ENCODE peak calls at places on chromosomes 11 and 22, in seven cellular contexts. Q, B, V, C, K, W and N are unnamed samples.

GRCh38 chr11:60756307-60757032 is at the start of gene MS4A15:
- DNase-seq in C (no peak), W (no peak), K (peak; percentile 14), Q (peak; percentile 4), B (peak; percentile 41), V (no peak), N (no peak)

GRCh38 chr22:50678651-50679521 is 6.3 kb downstream of the SHANK3 start:
- DNase-seq in W (no peak), V (no peak), Q (peak; percentile 67), B (no peak), K (no peak), C (no peak), N (no peak)

GRCh38 chr11:112343368-112344039 is 82.8 kb upstream of the PLET1 start:
- DNase-seq in W (no peak), B (no peak), V (no peak), K (no peak), C (no peak), Q (no peak), N (peak; percentile 54)

GRCh38 chr11:2890466-2891241 is 5.1 kb upstream of the CDKN1C start:
- DNase-seq in V (no peak), C (no peak), W (peak; percentile 81), B (no peak), Q (no peak), K (no peak), N (peak; percentile 64)

GRCh38 chr11:73234403-73235181 is 16.5 kb downstream of the P2RY2 start:
- DNase-seq in K (no peak), V (no peak), B (no peak), Q (peak; percentile 73), W (no peak), C (no peak), N (no peak)

GRCh38 chr22:42643632-42644421 is 3.4 kb upstream of the ATP5MGL start:
- DNase-seq in C (no peak), B (no peak), Q (no peak), V (no peak), W (no peak), K (no peak), N (no peak)

GRCh38 chr11:73645972-73646631 is at the start of gene PLEKHB1:
- DNase-seq in C (no peak), W (no peak), Q (no peak), V (no peak), B (no peak), K (no peak), N (no peak)

GRCh38 chr22:38080847-38081635 is 2.9 kb downstream of the SLC16A8 start:
- DNase-seq in K (peak; percentile 67), B (no peak), W (peak; percentile 55), Q (peak; percentile 84), V (no peak), C (peak; percentile 42), N (peak; percentile 14)

GRCh38 chr22:29964777-29965176 is 81.8 kb downstream of the MTMR3 start:
- DNase-seq in C (no peak), Q (no peak), V (no peak), B (no peak), K (no peak), W (no peak), N (no peak)

GRCh38 chr11:45879803-45880685 is 5.4 kb upstream of the MAPK8IP1 start:
- DNase-seq in Q (no peak), W (no peak), V (no peak), B (no peak), C (no peak), K (peak; percentile 50), N (peak; percentile 22)

GRCh38 chr11:104333977-104334376 is 170.0 kb upstream of the PDGFD start:
- DNase-seq in Q (no peak), B (no peak), W (no peak), K (peak; percentile 34), C (no peak), V (no peak), N (no peak)

GRCh38 chr11:18308242-18308641 is 13.7 kb downstream of the HPS5 start:
- DNase-seq in B (no peak), K (no peak), Q (no peak), V (no peak), W (no peak), C (no peak), N (no peak)

GRCh38 chr11:20631525-20632168 is 32.2 kb downstream of the SLC6A5 start:
- DNase-seq in Q (no peak), V (no peak), C (no peak), W (no peak), K (no peak), B (no peak), N (no peak)

GRCh38 chr11:8694137-8694536 is 11.5 kb downstream of the RPL27A start:
- DNase-seq in V (no peak), B (no peak), W (no peak), K (no peak), C (no peak), Q (no peak), N (no peak)

GRCh38 chr11:2507945-2508749 is 63.3 kb downstream of the KCNQ1 start:
- DNase-seq in V (no peak), K (no peak), W (no peak), C (no peak), Q (peak; percentile 57), B (no peak), N (no peak)

GRCh38 chr11:15911377-15912044 is 444.8 kb downstream of the SOX6 start:
- DNase-seq in Q (no peak), C (no peak), B (no peak), K (no peak), W (peak; percentile 63), V (peak; percentile 53), N (peak; percentile 74)

GRCh38 chr11:121191787-121192186 is 90.7 kb downstream of the TECTA start:
- DNase-seq in Q (no peak), V (no peak), K (no peak), B (no peak), W (no peak), C (no peak), N (no peak)

GRCh38 chr11:100525197-100525596 is 161.9 kb upstream of the ARHGAP42 start:
- DNase-seq in W (no peak), V (no peak), Q (no peak), C (no peak), B (no peak), K (no peak), N (no peak)

DNA sequence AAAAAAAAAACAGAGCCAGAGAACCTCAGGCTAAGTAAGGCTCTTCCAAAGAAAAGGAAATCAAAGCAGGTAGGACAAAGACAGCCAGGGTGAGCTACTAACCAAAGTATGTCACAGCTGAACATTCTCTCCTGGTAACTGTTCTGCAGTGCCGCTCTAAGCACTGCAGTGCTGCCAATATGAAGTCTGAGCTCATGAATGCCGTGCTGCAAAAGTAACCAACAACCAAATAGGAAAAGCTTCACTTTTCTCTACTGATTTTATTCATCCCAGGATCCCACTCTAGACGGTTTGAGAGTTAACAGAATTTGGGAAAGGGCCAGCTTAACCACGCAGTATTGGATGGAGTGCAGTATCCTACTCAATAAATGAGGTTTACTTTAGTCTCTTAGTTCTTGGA is 3.5 kb downstream of the SIK3 start:
- DNase-seq in V (no peak), C (no peak), B (no peak), Q (no peak), K (peak; percentile 61), W (no peak), N (peak; percentile 56)
- H3K27ac ChIP-seq in V (no peak overlapping the region), C (peak overlapping the region; percentile 98), B (no peak overlapping the region), Q (no peak overlapping the region), K (no peak overlapping the region), W (no peak overlapping the region), N (no peak overlapping the region)

DNA sequence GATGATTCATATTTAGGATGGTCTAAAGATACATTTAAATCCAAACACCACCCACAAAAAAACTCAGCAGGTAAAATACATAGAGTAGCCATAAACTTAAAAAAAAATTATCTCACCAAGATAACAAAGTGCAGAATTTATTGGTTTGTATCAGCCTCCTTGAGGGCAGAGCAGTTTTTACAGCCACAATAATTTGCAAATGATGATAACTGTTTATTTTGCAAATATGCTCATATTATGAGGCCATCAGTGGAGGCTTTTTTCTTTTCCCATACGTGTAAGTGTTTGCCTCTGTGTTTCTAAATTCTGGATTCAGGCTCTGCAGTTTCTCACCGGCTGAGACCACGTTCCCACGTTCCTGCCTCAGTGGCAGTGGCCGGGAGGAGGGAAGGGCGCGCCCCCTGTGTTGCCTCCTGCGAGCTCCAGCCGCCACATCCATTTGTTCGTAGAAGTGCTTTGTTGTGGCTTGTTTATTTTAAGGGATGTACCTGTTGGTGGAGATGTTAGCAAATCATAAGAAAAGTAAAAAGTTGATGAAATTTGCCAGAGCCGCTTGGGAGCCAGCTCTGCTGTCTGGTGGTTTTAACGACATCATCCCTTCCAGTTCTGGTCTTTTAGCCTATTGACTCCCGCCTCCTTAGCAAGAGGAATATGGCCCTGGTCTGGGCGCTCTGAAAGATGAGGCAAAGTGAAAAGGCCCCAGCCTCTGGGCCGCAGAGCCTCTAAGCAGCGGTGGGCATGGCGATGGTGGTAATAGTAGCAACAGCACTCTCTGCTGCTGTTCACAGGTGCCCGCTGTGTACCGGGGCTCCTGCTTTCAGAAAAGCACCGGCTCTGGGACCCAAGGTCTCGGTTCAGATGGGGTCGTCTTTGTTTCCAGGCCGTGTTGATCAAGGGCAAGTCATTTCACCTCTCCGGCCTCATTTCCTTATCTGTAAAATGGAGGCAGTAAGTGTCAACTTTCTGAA is 66.7 kb upstream of the PPARA start:
- DNase-seq in V (no peak), W (peak; percentile 32), B (no peak), K (peak; percentile 61), C (no peak), Q (peak; percentile 54), N (no peak)
- H3K27ac ChIP-seq in V (peak overlapping the region; percentile 82), W (peak overlapping the region; percentile 98), B (peak overlapping the region; percentile 100), K (peak overlapping the region; percentile 99), C (peak overlapping the region; percentile 98), Q (peak overlapping the region; percentile 68), N (no peak overlapping the region)

DNA sequence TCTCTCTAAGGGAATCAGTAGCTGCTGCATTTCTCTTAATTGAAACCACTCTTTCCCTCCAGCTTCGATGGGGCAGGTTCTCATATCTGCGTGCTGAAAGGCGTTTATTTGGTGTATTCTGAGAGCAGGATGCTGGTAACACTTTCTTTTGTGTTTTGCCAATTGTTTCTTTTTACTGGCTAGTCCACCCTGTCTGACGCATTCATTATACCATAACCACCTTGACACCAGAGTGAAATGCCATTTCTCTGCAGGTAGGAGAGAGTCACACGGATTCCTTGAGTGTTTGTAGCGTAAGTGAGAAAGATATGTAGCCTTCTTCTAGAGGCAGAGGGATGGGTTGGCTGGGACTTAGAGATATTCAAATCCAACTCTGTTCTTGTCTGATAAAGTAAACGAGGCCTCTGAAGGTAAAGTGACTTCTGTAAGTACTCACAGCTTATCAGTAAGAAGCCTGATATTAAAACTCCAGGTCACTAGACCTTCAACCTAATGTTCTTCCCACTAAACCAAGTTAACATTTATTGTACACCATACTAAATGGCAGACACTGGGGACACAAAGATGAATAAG is 21.4 kb downstream of the CD44 start:
- DNase-seq in V (no peak), K (no peak), W (no peak), B (no peak), C (no peak), Q (no peak), N (no peak)
- H3K27ac ChIP-seq in V (peak overlapping the region; percentile 29), K (peak overlapping the region; percentile 99), W (peak overlapping the region; percentile 73), B (no peak overlapping the region), C (no peak overlapping the region), Q (peak overlapping the region; percentile 54), N (peak overlapping the region; percentile 34)

DNA sequence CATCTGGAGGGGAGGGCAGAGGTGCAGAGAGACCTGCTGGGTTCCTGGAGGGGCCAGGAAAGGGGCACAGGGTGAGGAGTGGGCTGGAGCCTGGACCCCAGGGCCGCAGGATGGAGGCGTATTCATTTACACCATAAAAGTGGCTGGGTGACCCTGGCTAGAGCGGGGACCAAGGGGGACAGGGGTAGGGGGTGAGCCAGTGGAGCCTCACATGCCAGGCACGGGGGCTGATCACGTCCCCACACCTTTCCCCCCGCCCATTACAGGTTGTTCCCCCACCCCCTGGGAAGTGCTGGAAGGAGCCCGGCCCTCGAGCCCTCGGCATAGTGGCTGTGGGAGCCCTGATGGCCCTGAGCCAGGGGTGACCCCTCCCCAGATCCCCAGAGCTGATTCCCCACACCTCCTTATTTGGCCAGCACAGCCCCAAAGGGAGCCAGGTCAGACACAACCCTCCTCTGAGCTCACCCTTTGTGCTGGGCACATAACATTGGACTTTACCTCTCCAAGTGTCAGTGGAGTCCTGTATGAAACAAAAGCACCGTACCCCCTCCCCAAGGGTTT is 781 bp downstream of the TCIRG1 start:
- DNase-seq in K (peak; percentile 30), Q (no peak), C (no peak), B (no peak), W (peak; percentile 59), V (no peak), N (no peak)
- H3K27ac ChIP-seq in K (peak overlapping the region; percentile 56), Q (peak overlapping the region; percentile 41), C (peak overlapping the region; percentile 62), B (peak overlapping the region; percentile 95), W (peak overlapping the region; percentile 93), V (peak overlapping the region; percentile 94), N (peak overlapping the region; percentile 71)